ENCODE peak calls at places on chromosomes 13 and 19, in six cellular contexts. V is GM12891, W is neuronal stem cell, Z is amygdala, X is RWPE1, U is aorta. N is an unnamed sample.

GRCh38 chr19:7336321-7336973 is 12.3 kb upstream of the ARHGEF18 start:
- DNase-seq in V (no peak), W (no peak), Z (no peak), X (no peak), U (no peak), N (no peak)

GRCh38 chr19:54795763-54796162 is 7.6 kb upstream of the KIR2DL4 start:
- DNase-seq in V (no peak), W (no peak), Z (no peak), X (no peak), U (no peak), N (no peak)

GRCh38 chr19:49983645-49984229 is 22.8 kb upstream of the SIGLEC11 start:
- DNase-seq in V (peak), W (peak), Z (no peak), X (peak), U (peak), N (peak)

GRCh38 chr13:113786262-113786841 is 27.3 kb downstream of the TMEM255B start:
- DNase-seq in V (no peak), W (no peak), Z (no peak), X (peak), U (no peak), N (no peak)

GRCh38 chr19:1313695-1314613 is 28.3 kb downstream of the EFNA2 start:
- DNase-seq in V (no peak), W (no peak), Z (no peak), X (no peak), U (no peak), N (no peak)

GRCh38 chr13:98190889-98191444 is 13.9 kb upstream of the RNF113B start:
- DNase-seq in V (no peak), W (no peak), Z (no peak), X (no peak), U (no peak), N (no peak)

GRCh38 chr19:56748443-56748842 is 76.9 kb upstream of the ZNF835 start:
- DNase-seq in V (no peak), W (peak), Z (no peak), X (no peak), U (no peak), N (no peak)

GRCh38 chr19:17469371-17470203 is 737 bp upstream of the SLC27A1 start:
- DNase-seq in V (peak), W (peak), Z (no peak), X (peak), U (peak), N (peak)

GRCh38 chr19:49020931-49021895 is 2.9 kb downstream of the CGB3 start:
- DNase-seq in V (no peak), W (no peak), Z (no peak), X (no peak), U (no peak), N (no peak)